ENCODE peak calls at places on chromosomes 12 and 14, in eight cellular contexts. Q is lower leg skin, S is body of pancreas, B is IMR-90, J is heart left ventricle, Z is A549, X is endothelial cell of umbilical vein, U is sigmoid colon. Y is an unnamed sample.

GRCh38 chr12:58750484-58750883 is 169.8 kb downstream of the LRIG3 start:
- DNase-seq in Q (no peak), S (no peak), B (peak), J (no peak), Z (peak), X (no peak), U (no peak), Y (no peak)

GRCh38 chr14:100654814-100655795 is 67.9 kb upstream of the BEGAIN start:
- DNase-seq in Q (no peak), S (peak), B (no peak), J (no peak), Z (peak), X (no peak), U (no peak), Y (peak)

GRCh38 chr12:109278912-109279311 is 30.2 kb downstream of the FOXN4 start:
- DNase-seq in Q (no peak), S (no peak), B (no peak), J (no peak), Z (no peak), X (no peak), U (no peak), Y (no peak)

GRCh38 chr12:40970320-40970907 is 217.7 kb upstream of the PDZRN4 start:
- DNase-seq in Q (no peak), S (no peak), B (no peak), J (no peak), Z (no peak), X (peak), U (no peak), Y (no peak)

GRCh38 chr12:56082382-56082781 is 2.4 kb downstream of the ERBB3 start:
- DNase-seq in Q (no peak), S (no peak), B (no peak), J (no peak), Z (no peak), X (no peak), U (peak), Y (no peak)

GRCh38 chr14:60565211-60565610 is 56.3 kb downstream of the SIX6 start:
- DNase-seq in Q (no peak), S (no peak), B (peak), J (no peak), Z (no peak), X (no peak), U (no peak), Y (no peak)

GRCh38 chr12:132474237-132474741 is 15.7 kb upstream of the FBRSL1 start:
- DNase-seq in Q (no peak), S (no peak), B (no peak), J (no peak), Z (no peak), X (no peak), U (no peak), Y (no peak)

GRCh38 chr12:48110691-48111315 is 4.9 kb upstream of the SENP1 start:
- DNase-seq in Q (no peak), S (no peak), B (no peak), J (no peak), Z (no peak), X (no peak), U (no peak), Y (no peak)

GRCh38 chr14:69101331-69101826 is 51.5 kb downstream of the DCAF5 start:
- DNase-seq in Q (no peak), S (peak), B (peak), J (peak), Z (peak), X (peak), U (no peak), Y (peak)

GRCh38 chr14:81625343-81625742 is 91.7 kb upstream of the SEL1L start:
- DNase-seq in Q (no peak), S (no peak), B (no peak), J (no peak), Z (peak), X (no peak), U (no peak), Y (peak)

GRCh38 chr12:132429932-132430643 is 59.9 kb upstream of the FBRSL1 start:
- DNase-seq in Q (no peak), S (peak), B (no peak), J (no peak), Z (peak), X (no peak), U (no peak), Y (peak)

GRCh38 chr12:3226285-3226684 is 149.1 kb downstream of the TSPAN9 start:
- DNase-seq in Q (no peak), S (no peak), B (no peak), J (no peak), Z (no peak), X (no peak), U (no peak), Y (no peak)

GRCh38 chr12:71662861-71663560 is 637 bp downstream of the ZFC3H1 start:
- DNase-seq in Q (peak), S (peak), B (peak), J (peak), Z (peak), X (peak), U (peak), Y (peak)

GRCh38 chr14:55274144-55274543 is 2.9 kb downstream of the FBXO34 start:
- DNase-seq in Q (no peak), S (no peak), B (no peak), J (no peak), Z (no peak), X (no peak), U (no peak), Y (peak)

GRCh38 chr12:92362785-92363184 is 217.1 kb upstream of the BTG1 start:
- DNase-seq in Q (no peak), S (no peak), B (no peak), J (no peak), Z (no peak), X (no peak), U (no peak), Y (no peak)

GRCh38 chr14:37037636-37038387 is 134.6 kb downstream of the SLC25A21 start:
- DNase-seq in Q (no peak), S (no peak), B (no peak), J (no peak), Z (no peak), X (no peak), U (no peak), Y (no peak)

GRCh38 chr12:11825278-11825677 is 175.8 kb downstream of the ETV6 start:
- DNase-seq in Q (peak), S (no peak), B (no peak), J (no peak), Z (no peak), X (no peak), U (no peak), Y (no peak)

GRCh38 chr12:64674367-64674922 is 64.2 kb downstream of the RASSF3 start:
- DNase-seq in Q (no peak), S (no peak), B (no peak), J (no peak), Z (no peak), X (no peak), U (no peak), Y (no peak)

GRCh38 chr12:101642115-101643067 is 47.6 kb downstream of the MYBPC1 start:
- DNase-seq in Q (no peak), S (peak), B (no peak), J (no peak), Z (no peak), X (peak), U (no peak), Y (peak)

GRCh38 chr14:81366259-81366658 is 33.9 kb downstream of the STON2 start:
- DNase-seq in Q (no peak), S (no peak), B (no peak), J (no peak), Z (peak), X (no peak), U (no peak), Y (no peak)

GRCh38 chr14:21525995-21526671 is at the start of gene SALL2:
- DNase-seq in Q (peak), S (peak), B (peak), J (peak), Z (peak), X (peak), U (peak), Y (peak)

DNA sequence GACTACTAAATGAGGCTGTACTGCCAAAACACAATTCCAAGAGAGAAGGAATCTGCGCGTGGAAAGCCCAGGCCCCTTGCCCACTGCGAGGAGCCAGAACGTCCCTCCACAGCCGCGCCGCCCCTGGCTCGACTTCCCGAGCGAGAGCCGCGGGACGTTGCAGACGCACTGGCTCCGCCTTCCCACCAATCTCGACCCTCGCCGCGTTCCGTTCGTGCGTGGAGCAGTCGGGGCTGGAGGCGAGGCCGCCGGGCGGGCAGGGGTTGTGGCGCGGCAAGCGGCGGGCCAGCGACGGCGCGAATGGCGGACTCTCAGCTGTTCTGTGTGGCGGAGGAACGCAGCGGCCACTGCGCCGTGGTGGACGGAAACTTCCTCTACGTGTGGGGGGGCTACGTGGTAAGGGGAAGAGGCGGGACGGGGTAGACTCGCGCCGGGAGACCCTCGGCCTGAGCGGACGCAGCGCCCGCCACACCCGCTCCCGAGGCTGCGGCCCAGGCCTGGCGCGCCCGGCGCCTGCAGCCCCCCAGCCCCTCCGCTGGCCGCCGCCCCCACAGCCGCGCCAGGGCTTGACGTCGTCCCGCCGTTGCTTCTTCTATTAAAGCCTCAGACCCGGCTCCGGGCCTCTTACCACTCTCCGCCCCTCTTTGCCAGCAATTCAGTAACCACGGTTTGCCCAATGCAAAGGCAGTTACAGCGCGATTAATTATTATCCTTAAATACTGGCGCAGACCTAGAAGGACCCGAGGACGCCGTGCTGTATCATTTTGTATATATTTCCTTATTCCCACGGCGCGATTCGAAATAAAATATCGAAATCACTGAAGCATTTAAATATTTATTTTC is at the start of gene KLHDC1:
- DNase-seq in Q (peak), S (peak), B (peak), J (peak), Z (peak), X (peak), U (peak), Y (peak)
- TF ChIP-seq POLR2A in Q (no peak), S (peak), B (peak), J (peak), Z (peak), X (peak), U (peak), Y (peak)

GRCh38 chr12:99706736-99707473 is 59.4 kb downstream of the GARIN6 start:
- DNase-seq in Q (no peak), S (no peak), B (no peak), J (no peak), Z (no peak), X (no peak), U (no peak), Y (no peak)

GRCh38 chr12:99709116-99709515 is 61.6 kb downstream of the GARIN6 start:
- DNase-seq in Q (no peak), S (no peak), B (no peak), J (no peak), Z (no peak), X (no peak), U (no peak), Y (no peak)

GRCh38 chr12:99707883-99708282 is 60.3 kb downstream of the GARIN6 start:
- DNase-seq in Q (no peak), S (no peak), B (no peak), J (no peak), Z (no peak), X (no peak), U (no peak), Y (no peak)

GRCh38 chr12:99704036-99704435 is 56.5 kb downstream of the GARIN6 start:
- DNase-seq in Q (no peak), S (no peak), B (no peak), J (no peak), Z (no peak), X (no peak), U (no peak), Y (no peak)

DNA sequence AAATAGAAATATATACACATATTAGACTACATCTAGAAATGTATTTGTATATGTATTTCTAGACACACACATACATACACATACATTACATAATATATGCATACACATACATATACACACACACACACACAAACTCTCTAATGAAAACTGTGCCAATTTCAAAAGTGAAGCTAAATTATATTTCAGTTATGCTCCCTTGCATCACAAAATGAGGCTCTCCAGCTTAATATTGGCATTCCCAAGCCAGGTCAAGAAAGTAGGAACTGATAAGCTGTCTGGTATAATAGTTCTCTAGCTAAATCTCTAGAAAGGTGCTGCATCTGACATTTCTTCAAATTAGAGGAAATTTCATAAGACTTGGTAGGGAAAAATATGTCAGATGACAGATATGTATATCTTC is 56.9 kb downstream of the GARIN6 start:
- DNase-seq in Q (no peak), S (no peak), B (no peak), J (no peak), Z (no peak), X (no peak), U (no peak), Y (no peak)
- TF ChIP-seq POLR2A in Q (no peak), S (no peak), B (no peak), J (no peak), Z (no peak), X (no peak), U (no peak), Y (no peak)

GRCh38 chr14:64114796-64115195 is 179.4 kb downstream of the ESR2 start:
- DNase-seq in Q (no peak), S (no peak), B (no peak), J (no peak), Z (no peak), X (no peak), U (no peak), Y (no peak)

GRCh38 chr14:64113279-64113678 is 180.9 kb downstream of the ESR2 start:
- DNase-seq in Q (no peak), S (peak), B (no peak), J (no peak), Z (no peak), X (no peak), U (no peak), Y (no peak)

GRCh38 chr14:64112859-64113258 is 181.3 kb downstream of the ESR2 start:
- DNase-seq in Q (no peak), S (peak), B (no peak), J (no peak), Z (no peak), X (no peak), U (no peak), Y (no peak)

GRCh38 chr14:64115401-64115800 is 178.8 kb downstream of the ESR2 start:
- DNase-seq in Q (no peak), S (no peak), B (no peak), J (no peak), Z (no peak), X (no peak), U (no peak), Y (no peak)

GRCh38 chr14:64114166-64114565 is 180.0 kb downstream of the ESR2 start:
- DNase-seq in Q (no peak), S (peak), B (peak), J (no peak), Z (no peak), X (no peak), U (no peak), Y (no peak)
- TF ChIP-seq POLR2A in Q (no peak), S (no peak), B (no peak), J (no peak), Z (no peak), X (no peak), U (no peak), Y (no peak)

GRCh38 chr14:24113801-24114535 is 609 bp upstream of the DCAF11 start:
- DNase-seq in Q (peak), S (peak), B (peak), J (peak), Z (peak), X (no peak), U (peak), Y (peak)
- TF ChIP-seq POLR2A in Q (no peak), S (peak), B (peak), J (peak), Z (peak), X (peak), U (peak), Y (peak)

GRCh38 chr12:6765634-6766581 is at the start of gene PTMS:
- DNase-seq in Q (peak), S (peak), B (peak), J (peak), Z (peak), X (peak), U (peak), Y (peak)
- TF ChIP-seq POLR2A in Q (no peak), S (peak), B (peak), J (peak), Z (peak), X (peak), U (no peak), Y (no peak)

DNA sequence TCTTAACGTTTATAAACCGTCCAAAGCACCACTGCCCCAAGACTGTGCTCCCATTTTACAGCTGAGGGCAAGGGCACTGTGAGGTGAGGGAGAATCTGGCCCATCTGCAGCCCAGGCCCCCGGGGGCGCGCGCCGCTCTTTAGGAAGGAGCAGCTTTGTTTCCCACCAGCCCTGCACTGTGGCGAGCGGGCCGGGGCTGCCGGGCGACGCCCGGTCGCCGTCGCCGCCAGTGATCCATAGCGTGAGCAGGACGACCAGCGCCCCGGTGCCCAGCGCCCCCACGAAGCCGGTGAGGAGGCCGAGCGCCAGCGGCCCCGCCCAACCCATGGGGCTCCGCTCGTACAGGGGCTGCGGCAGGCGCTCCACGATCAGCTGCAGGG is 34.6 kb downstream of the FIGNL2 start:
- DNase-seq in Q (no peak), S (no peak), B (no peak), J (no peak), Z (no peak), X (no peak), U (no peak), Y (no peak)
- TF ChIP-seq POLR2A in Q (no peak), S (no peak), B (no peak), J (no peak), Z (no peak), X (no peak), U (no peak), Y (no peak)

DNA sequence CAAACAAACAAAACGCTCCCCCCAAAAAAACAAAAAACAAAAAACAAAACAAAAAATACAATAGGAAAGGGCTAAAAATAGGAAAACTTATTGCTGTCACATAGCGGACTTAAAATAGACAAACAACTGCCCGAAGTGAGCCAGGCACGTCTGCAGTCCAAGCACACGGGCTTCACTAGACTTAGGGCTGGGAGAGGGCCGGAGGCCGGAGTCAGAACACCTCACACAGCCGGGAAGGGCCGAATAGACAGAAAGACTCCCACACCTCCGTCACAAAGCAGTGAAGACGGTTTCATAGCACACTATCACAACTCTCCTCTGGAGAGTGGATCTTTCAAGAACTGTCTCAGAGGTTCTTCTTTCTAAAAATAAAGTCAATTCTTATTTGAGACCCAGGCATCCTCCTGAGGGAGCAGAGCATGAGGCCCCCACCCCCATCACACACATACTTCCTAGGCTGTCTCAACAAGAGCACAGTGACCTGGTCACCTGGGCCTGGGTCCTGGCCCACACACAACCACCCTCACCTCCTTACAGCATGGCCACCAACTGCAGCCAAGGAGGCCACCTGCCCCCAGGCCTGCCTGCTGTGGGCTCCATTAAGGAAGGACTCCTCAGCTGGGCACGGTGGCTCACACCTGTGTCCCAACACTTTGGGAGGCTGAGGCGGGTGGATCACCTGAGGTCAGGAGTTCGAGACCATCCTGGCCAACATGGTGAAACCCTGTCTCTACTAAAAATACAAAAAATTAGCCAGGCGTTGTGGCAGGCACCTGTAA is 6.7 kb downstream of the BAG5 start:
- DNase-seq in Q (no peak), S (no peak), B (no peak), J (peak), Z (no peak), X (no peak), U (no peak), Y (no peak)
- TF ChIP-seq POLR2A in Q (no peak), S (no peak), B (no peak), J (no peak), Z (no peak), X (no peak), U (no peak), Y (no peak)